ENCODE peak calls at places on chromosome 9, in five cellular contexts. One of them, this sample, is unnamed.

GRCh38 chr9:121424024-121424432 is 54.0 kb upstream of the STOM start:
- DNase-seq in lower lobe of right lung: no peak
- DNase-seq in psoas muscle: no peak
- DNase-seq in tibial artery: no peak
- DNase-seq in NCI-H1092: no peak
- DNase-seq in this sample: no peak

GRCh38 chr9:125133403-125134316 is 9.7 kb downstream of the SCAI start:
- DNase-seq in lower lobe of right lung: no peak
- DNase-seq in psoas muscle: no peak
- DNase-seq in tibial artery: no peak
- DNase-seq in NCI-H1092: no peak
- DNase-seq in this sample: no peak

GRCh38 chr9:89356782-89357181 is 38.5 kb downstream of the SECISBP2 start:
- DNase-seq in lower lobe of right lung: no peak
- DNase-seq in psoas muscle: no peak
- DNase-seq in tibial artery: no peak
- DNase-seq in NCI-H1092: no peak
- DNase-seq in this sample: no peak

GRCh38 chr9:71001780-71002386 is 119.5 kb downstream of the TRPM3 start:
- DNase-seq in lower lobe of right lung: no peak
- DNase-seq in psoas muscle: no peak
- DNase-seq in tibial artery: no peak
- DNase-seq in NCI-H1092: no peak
- DNase-seq in this sample: no peak

GRCh38 chr9:9133526-9133925 is 1333.9 kb upstream of the DMAC1 start:
- DNase-seq in lower lobe of right lung: no peak
- DNase-seq in psoas muscle: no peak
- DNase-seq in tibial artery: no peak
- DNase-seq in NCI-H1092: no peak
- DNase-seq in this sample: no peak

GRCh38 chr9:125431741-125432271 is 170.2 kb downstream of the GAPVD1 start:
- DNase-seq in lower lobe of right lung: no peak
- DNase-seq in psoas muscle: peak
- DNase-seq in tibial artery: peak
- DNase-seq in NCI-H1092: no peak
- DNase-seq in this sample: peak

GRCh38 chr9:87039809-87040392 is 92.6 kb upstream of the GAS1 start:
- DNase-seq in lower lobe of right lung: no peak
- DNase-seq in psoas muscle: no peak
- DNase-seq in tibial artery: no peak
- DNase-seq in NCI-H1092: no peak
- DNase-seq in this sample: no peak

GRCh38 chr9:35828716-35829083 is at the start of gene FAM221B:
- DNase-seq in lower lobe of right lung: peak
- DNase-seq in psoas muscle: no peak
- DNase-seq in tibial artery: no peak
- DNase-seq in NCI-H1092: peak
- DNase-seq in this sample: no peak

GRCh38 chr9:4661165-4662095 is 664 bp upstream of the PLPP6 start:
- DNase-seq in lower lobe of right lung: no peak
- DNase-seq in psoas muscle: no peak
- DNase-seq in tibial artery: no peak
- DNase-seq in NCI-H1092: no peak
- DNase-seq in this sample: no peak

GRCh38 chr9:16516887-16517286 is 353.6 kb downstream of the BNC2 start:
- DNase-seq in lower lobe of right lung: no peak
- DNase-seq in psoas muscle: no peak
- DNase-seq in tibial artery: no peak
- DNase-seq in NCI-H1092: no peak
- DNase-seq in this sample: no peak

GRCh38 chr9:94029932-94030317 is 54.3 kb upstream of the PTPDC1 start:
- DNase-seq in lower lobe of right lung: no peak
- DNase-seq in psoas muscle: no peak
- DNase-seq in tibial artery: no peak
- DNase-seq in NCI-H1092: no peak
- DNase-seq in this sample: no peak

GRCh38 chr9:125492719-125493118 is 214.3 kb downstream of the MAPKAP1 start:
- DNase-seq in lower lobe of right lung: no peak
- DNase-seq in psoas muscle: no peak
- DNase-seq in tibial artery: no peak
- DNase-seq in NCI-H1092: peak
- DNase-seq in this sample: no peak

This sample was measured in right lobe of liver.